ENCODE peak calls at places on chromosomes 2 and 18, in seven cellular contexts. O is adrenal gland, S is iPS DF 6.9, U is cardiac muscle cell, A is GM23248, B is IMR-90, Y is thoracic aorta. L is an unnamed sample. For H3K4me1, the result is how much of the 10 kb centered on the place peaks cover.

GRCh38 chr2:98419977-98420725 is 24.5 kb upstream of the INPP4A start:
- DNase-seq in B (no peak), U (peak), Y (no peak), A (peak), S (no peak), O (no peak), L (no peak)

GRCh38 chr2:36478332-36478738 is 119.6 kb downstream of the FEZ2 start:
- DNase-seq in U (peak), S (no peak), B (peak), A (peak), Y (no peak), O (peak), L (peak)

GRCh38 chr2:141778315-141778835 is 352.4 kb downstream of the LRP1B start:
- DNase-seq in B (no peak), S (no peak), A (no peak), Y (no peak), U (no peak), O (no peak), L (peak)

GRCh38 chr2:44548221-44549098 is 186.7 kb downstream of the CAMKMT start:
- DNase-seq in Y (no peak), O (no peak), B (no peak), S (no peak), U (no peak), A (peak), L (peak)

GRCh38 chr2:71583876-71584275 is 130.5 kb downstream of the DYSF start:
- DNase-seq in B (no peak), O (no peak), S (no peak), U (no peak), Y (no peak), A (peak), L (no peak)

GRCh38 chr2:216339456-216340279 is 32.6 kb downstream of the MARCHF4 start:
- DNase-seq in B (peak), U (peak), Y (no peak), O (no peak), S (no peak), A (peak), L (peak)

GRCh38 chr2:70080597-70081200 is 6.6 kb upstream of the PCBP1 start:
- DNase-seq in B (no peak), O (no peak), Y (no peak), S (no peak), U (no peak), A (no peak), L (no peak)

GRCh38 chr2:17934721-17935120 is 56.3 kb downstream of the KCNS3 start:
- DNase-seq in U (no peak), S (no peak), B (peak), Y (peak), O (no peak), A (peak), L (peak)

GRCh38 chr2:216546646-216547403 is 48.2 kb downstream of the RPL37A start:
- DNase-seq in B (peak), S (no peak), O (peak), U (no peak), A (peak), Y (peak), L (no peak)

GRCh38 chr18:72342933-72343332 is 201.2 kb downstream of the CBLN2 start:
- DNase-seq in U (no peak), B (no peak), S (no peak), Y (no peak), O (no peak), A (no peak), L (no peak)

GRCh38 chr2:6580982-6581381 is 284.7 kb downstream of the CMPK2 start:
- DNase-seq in O (no peak), B (peak), U (no peak), Y (no peak), A (peak), S (no peak), L (peak)

GRCh38 chr2:28413152-28413895 is 20.7 kb downstream of the FOSL2 start:
- DNase-seq in A (no peak), U (no peak), B (peak), Y (no peak), S (no peak), O (no peak), L (peak)

GRCh38 chr2:235378261-235378660 is 115.6 kb upstream of the AGAP1 start:
- DNase-seq in O (no peak), Y (no peak), U (peak), B (peak), A (peak), S (no peak), L (no peak)

GRCh38 chr2:96082211-96083063 is 33.9 kb downstream of the ADRA2B start:
- DNase-seq in Y (no peak), U (no peak), S (no peak), O (peak), A (no peak), B (no peak), L (no peak)

GRCh38 chr2:55162284-55163006 is 69.6 kb downstream of the CLHC1 start:
- DNase-seq in B (no peak), S (no peak), Y (no peak), U (no peak), A (no peak), O (no peak), L (no peak)

GRCh38 chr2:65153515-65153914 is 23.6 kb upstream of the RAB1A start:
- DNase-seq in U (no peak), O (no peak), S (no peak), B (peak), Y (no peak), A (no peak), L (no peak)

DNA sequence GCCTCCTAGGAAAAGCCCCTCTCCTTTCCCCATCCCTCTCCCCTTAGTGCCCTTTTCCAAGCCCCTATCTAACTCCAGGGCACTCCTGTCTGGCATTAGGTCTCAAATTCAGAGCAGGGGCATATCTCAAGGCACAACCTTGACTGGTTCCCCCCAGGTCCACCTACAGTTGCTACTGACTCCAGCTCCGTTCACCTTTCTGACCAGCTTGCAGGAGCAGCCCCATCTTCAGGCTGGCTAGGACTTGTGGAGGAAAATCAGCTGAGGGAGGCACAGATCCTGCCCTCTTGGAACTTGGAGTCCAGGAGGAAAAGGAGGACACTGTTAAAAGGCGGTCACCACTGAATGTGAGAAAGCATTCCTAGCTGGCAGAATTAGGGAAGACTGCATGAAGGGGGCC is 152.4 kb downstream of the ZFP36L2 start:
- DNase-seq in B (no peak), Y (no peak), S (no peak), A (no peak), U (no peak), O (no peak), L (no peak)
- H3K4me1 ChIP-seq in B (under half), Y (half or more), S (under half), A (half or more), U (under half), O (under half), L (under half)

GRCh38 chr2:142975239-142975638 is 97.8 kb downstream of the KYNU start:
- DNase-seq in O (no peak), S (no peak), U (no peak), B (no peak), Y (no peak), A (no peak), L (no peak)
- H3K4me1 ChIP-seq in O (under half), S (under half), U (under half), B (under half), Y (under half), A (under half), L (under half)

GRCh38 chr2:127805491-127805890 is 5.5 kb downstream of the WDR33 start:
- DNase-seq in U (no peak), Y (no peak), A (no peak), O (no peak), B (no peak), S (no peak), L (no peak)
- H3K4me1 ChIP-seq in U (under half), Y (under half), A (under half), O (under half), B (under half), S (under half), L (under half)

DNA sequence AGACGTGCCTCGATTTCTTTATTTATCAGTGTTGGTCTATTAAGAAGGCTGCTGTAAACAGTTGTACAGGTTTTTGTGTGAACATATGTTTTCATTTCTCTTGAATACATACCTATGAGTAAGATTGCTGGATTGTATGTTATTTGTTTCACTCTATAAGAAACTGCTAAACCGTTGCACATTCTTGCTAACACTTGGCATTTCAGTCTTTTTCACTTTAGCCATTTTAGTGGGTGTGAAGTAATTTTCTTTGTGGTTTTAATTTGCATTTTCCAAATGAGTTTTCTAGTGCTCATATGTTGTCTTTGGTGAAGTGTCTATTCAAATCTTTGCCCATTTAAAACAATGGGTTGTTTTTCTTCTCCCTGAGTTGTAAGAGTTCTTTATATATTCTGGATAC is 221.5 kb upstream of the SMAD7 start:
- DNase-seq in B (no peak), Y (no peak), A (peak), S (no peak), U (no peak), O (no peak), L (no peak)
- H3K4me1 ChIP-seq in B (under half), Y (under half), A (under half), S (under half), U (under half), O (under half), L (under half)

DNA sequence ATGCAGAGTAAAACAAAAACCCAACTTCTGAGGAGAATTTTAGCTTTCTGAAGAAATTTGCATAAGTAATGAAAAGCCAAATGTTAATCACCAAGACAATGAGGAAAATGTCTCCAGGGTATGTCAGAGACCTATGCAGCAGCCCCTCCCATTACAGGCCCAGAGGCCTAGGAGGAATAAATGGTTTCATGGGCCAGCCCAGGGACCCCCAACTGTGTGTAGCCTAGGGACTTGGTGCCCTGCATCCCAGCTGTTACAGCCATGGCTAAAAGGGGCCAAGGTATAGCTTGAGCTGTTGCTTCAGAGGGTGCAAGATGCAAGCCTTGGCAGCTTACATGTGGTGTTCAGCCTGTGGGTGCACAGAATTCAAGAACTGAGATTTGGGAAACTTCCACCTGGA is 1256.9 kb upstream of the PIK3C3 start:
- DNase-seq in O (no peak), U (no peak), A (no peak), Y (no peak), S (no peak), B (no peak), L (no peak)
- H3K4me1 ChIP-seq in O (under half), U (under half), A (under half), Y (under half), S (under half), B (under half), L (under half)

GRCh38 chr2:160352492-160352891 is 141.1 kb downstream of the RBMS1 start:
- DNase-seq in Y (no peak), A (peak), B (peak), U (peak), S (no peak), O (no peak), L (peak)

GRCh38 chr2:160349306-160349705 is 144.3 kb downstream of the RBMS1 start:
- DNase-seq in O (no peak), S (no peak), A (peak), B (peak), U (no peak), Y (no peak), L (no peak)

GRCh38 chr2:160353166-160353565 is 140.4 kb downstream of the RBMS1 start:
- DNase-seq in S (no peak), B (no peak), U (no peak), O (no peak), A (no peak), Y (no peak), L (no peak)

GRCh38 chr2:160353813-160354212 is 139.8 kb downstream of the RBMS1 start:
- DNase-seq in U (no peak), A (no peak), Y (no peak), B (no peak), S (no peak), O (no peak), L (no peak)

GRCh38 chr2:160351978-160352377 is 141.6 kb downstream of the RBMS1 start:
- DNase-seq in Y (no peak), A (peak), U (peak), B (peak), O (no peak), S (no peak), L (peak)
- H3K4me1 ChIP-seq in Y (under half), A (half or more), U (under half), B (under half), O (under half), S (under half), L (under half)

GRCh38 chr2:237593036-237593435 is 2.5 kb upstream of the RAB17 start:
- DNase-seq in O (no peak), A (no peak), Y (no peak), B (no peak), U (no peak), S (no peak), L (no peak)
- H3K4me1 ChIP-seq in O (under half), A (under half), Y (under half), B (under half), U (under half), S (under half), L (under half)

DNA sequence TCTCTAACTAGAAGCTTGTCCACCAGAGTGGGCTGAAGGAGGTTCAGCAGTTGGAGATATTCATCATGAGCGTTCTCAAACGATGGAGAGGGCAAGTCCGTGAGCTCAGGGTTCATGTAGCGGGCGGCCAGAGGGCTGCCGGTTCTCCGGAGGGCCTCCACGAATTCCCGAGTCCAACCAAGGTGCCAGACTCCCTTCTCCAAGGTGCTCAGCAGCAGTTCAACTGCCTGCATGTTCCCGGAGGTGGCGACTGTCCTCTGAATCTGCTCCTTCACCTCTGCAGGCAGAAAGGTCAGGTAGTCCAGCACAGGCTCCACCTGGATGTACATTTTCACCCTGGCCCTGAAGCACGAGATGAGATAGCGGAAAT is 589 bp downstream of the IFIH1 start:
- DNase-seq in O (peak), Y (no peak), S (no peak), B (no peak), A (peak), U (peak), L (peak)
- H3K4me1 ChIP-seq in O (under half), Y (under half), S (under half), B (under half), A (under half), U (under half), L (under half)

DNA sequence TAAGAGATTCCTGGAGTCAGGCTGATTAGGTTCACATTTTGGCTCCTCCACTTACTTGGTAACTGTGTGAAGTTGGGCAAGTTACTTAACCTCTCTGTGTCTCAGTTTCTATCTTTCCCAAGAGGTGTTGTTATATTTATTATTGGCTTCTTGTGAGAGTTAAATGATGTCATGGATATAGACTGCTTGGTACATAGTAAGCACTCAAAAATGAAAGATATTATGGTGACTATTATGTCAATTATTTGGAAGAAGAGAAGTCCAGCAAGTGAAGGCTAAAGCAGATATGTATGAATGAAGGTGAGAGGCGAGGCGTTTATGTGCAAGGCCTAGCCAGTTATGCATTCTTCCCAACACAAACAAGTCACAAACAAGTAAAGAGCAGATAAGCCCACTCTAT is 417.4 kb downstream of the TSN start:
- DNase-seq in U (no peak), S (no peak), B (no peak), O (no peak), A (peak), Y (no peak), L (no peak)
- H3K4me1 ChIP-seq in U (under half), S (under half), B (under half), O (under half), A (under half), Y (under half), L (under half)

L was measured in mesenchymal stem cell.